ENCODE peak calls at places on chromosomes 6 and 20, in eight cellular contexts. D is thoracic aorta; A is CD4-positive, alpha-beta T cell; U is epithelial cell of esophagus; I is fibroblast of villous mesenchyme; W is cardiac muscle cell; H is left ventricle myocardium inferior; F is AG04449. Z is an unnamed sample.

GRCh38 chr6:87293526-87293925 is 28.9 kb upstream of the SMIM8 start:
- DNase-seq in W (no peak), F (no peak), U (peak), H (no peak), A (no peak), I (no peak), D (no peak), Z (no peak)

GRCh38 chr6:75484535-75484934 is 9.1 kb downstream of the FILIP1 start:
- DNase-seq in F (no peak), I (no peak), H (no peak), D (no peak), W (no peak), U (no peak), A (no peak), Z (no peak)

GRCh38 chr20:63364801-63365585 is 3.8 kb upstream of the CHRNA4 start:
- DNase-seq in F (no peak), I (no peak), U (no peak), D (no peak), H (no peak), A (no peak), W (no peak), Z (no peak)

GRCh38 chr20:37543828-37544227 is 16.2 kb upstream of the BLCAP start:
- DNase-seq in A (no peak), H (no peak), W (peak), U (peak), F (no peak), I (peak), D (no peak), Z (no peak)

GRCh38 chr20:3995067-3995748 is 20.1 kb downstream of the RNF24 start:
- DNase-seq in W (peak), F (peak), I (peak), U (peak), A (no peak), D (no peak), H (no peak), Z (no peak)

GRCh38 chr6:170047813-170048212 is 243.1 kb downstream of the DLL1 start:
- DNase-seq in A (no peak), F (no peak), U (no peak), W (no peak), I (no peak), D (no peak), H (no peak), Z (peak)

GRCh38 chr20:34311118-34312023 is 8.2 kb upstream of the AHCY start:
- DNase-seq in H (no peak), D (no peak), A (no peak), W (peak), U (no peak), I (no peak), F (no peak), Z (no peak)

GRCh38 chr6:121222656-121223055 is 111.6 kb downstream of the TBC1D32 start:
- DNase-seq in A (no peak), W (peak), D (no peak), F (peak), U (peak), H (no peak), I (peak), Z (no peak)

GRCh38 chr20:52349806-52350205 is 158.2 kb upstream of the ZFP64 start:
- DNase-seq in A (no peak), H (no peak), F (no peak), I (no peak), U (no peak), W (no peak), D (no peak), Z (no peak)

GRCh38 chr6:45743028-45743615 is 272.5 kb downstream of the CLIC5 start:
- DNase-seq in A (no peak), F (no peak), D (no peak), I (peak), U (no peak), H (no peak), W (peak), Z (no peak)

GRCh38 chr20:35883341-35883777 is 70.9 kb downstream of the SCAND1 start:
- DNase-seq in U (no peak), A (no peak), F (no peak), H (no peak), I (no peak), D (no peak), W (no peak), Z (no peak)

GRCh38 chr6:69894578-69895347 is 28.4 kb downstream of the COL19A1 start:
- DNase-seq in U (peak), D (no peak), F (peak), W (peak), H (no peak), A (no peak), I (peak), Z (no peak)

GRCh38 chr20:6714202-6714800 is 53.2 kb upstream of the BMP2 start:
- DNase-seq in A (no peak), W (no peak), U (peak), H (no peak), D (no peak), I (no peak), F (no peak), Z (no peak)

GRCh38 chr6:115004204-115004603 is 661.4 kb upstream of the HS3ST5 start:
- DNase-seq in H (no peak), W (no peak), D (no peak), A (no peak), I (no peak), U (peak), F (no peak), Z (no peak)

GRCh38 chr6:30091577-30092381 is 16.2 kb upstream of the RNF39 start:
- DNase-seq in I (peak), W (peak), U (peak), A (no peak), H (no peak), F (no peak), D (no peak), Z (no peak)

GRCh38 chr20:15297059-15297875 is 959.9 kb upstream of the FLRT3 start:
- DNase-seq in U (peak), W (no peak), D (no peak), H (no peak), A (no peak), I (no peak), F (no peak), Z (no peak)

GRCh38 chr20:57802877-57803717 is 93.3 kb upstream of the PMEPA1 start:
- DNase-seq in F (no peak), H (no peak), W (no peak), U (no peak), D (no peak), I (no peak), A (no peak), Z (no peak)

GRCh38 chr6:70956451-70957283 is at the start of gene B3GAT2:
- DNase-seq in F (no peak), H (no peak), I (peak), U (peak), W (peak), A (no peak), D (no peak), Z (no peak)

GRCh38 chr20:25278636-25279361 is 30.9 kb downstream of the PYGB start:
- DNase-seq in A (no peak), H (peak), I (no peak), D (no peak), F (no peak), U (no peak), W (no peak), Z (peak)

GRCh38 chr20:53394433-53394832 is 199.2 kb downstream of the ZNF217 start:
- DNase-seq in I (no peak), H (no peak), W (no peak), U (no peak), A (no peak), D (no peak), F (no peak), Z (no peak)

GRCh38 chr6:27778625-27779417 is 133.4 kb downstream of the OR2B2 start:
- DNase-seq in A (no peak), H (no peak), F (no peak), W (no peak), I (no peak), U (no peak), D (no peak), Z (no peak)

GRCh38 chr6:37675606-37676005 is 22.1 kb downstream of the MDGA1 start:
- DNase-seq in D (no peak), I (no peak), H (no peak), F (no peak), W (no peak), U (no peak), A (no peak), Z (no peak)

GRCh38 chr6:120938876-120939231 is 395.4 kb downstream of the TBC1D32 start:
- DNase-seq in W (no peak), H (no peak), U (no peak), D (no peak), A (no peak), I (no peak), F (no peak), Z (no peak)

GRCh38 chr6:30612687-30613248 is 4.3 kb downstream of the PPP1R10 start:
- DNase-seq in H (no peak), A (no peak), I (peak), W (peak), D (no peak), F (no peak), U (no peak), Z (no peak)

GRCh38 chr6:163554663-163555062 is 140.1 kb downstream of the QKI start:
- DNase-seq in I (peak), D (no peak), H (peak), W (peak), U (peak), F (no peak), A (peak), Z (peak)

GRCh38 chr6:167648506-167649278 is 178.0 kb upstream of the AFDN start:
- DNase-seq in D (no peak), H (no peak), A (no peak), W (no peak), I (no peak), F (no peak), U (no peak), Z (no peak)

GRCh38 chr6:113301651-113302050 is 555.5 kb upstream of the MARCKS start:
- DNase-seq in U (peak), H (no peak), I (no peak), F (no peak), A (no peak), W (no peak), D (no peak), Z (no peak)
- TF ChIP-seq CTCF in U (no peak), H (no peak), I (no peak), F (no peak), A (no peak), W (no peak), D (no peak), Z (no peak)

GRCh38 chr6:32411943-32412342 is 5.0 kb upstream of the BTNL2 start:
- DNase-seq in H (no peak), W (no peak), I (no peak), F (no peak), U (no peak), D (no peak), A (no peak), Z (no peak)

GRCh38 chr6:32413427-32414047 is 6.6 kb upstream of the BTNL2 start:
- DNase-seq in A (peak), H (peak), D (peak), I (peak), U (peak), F (peak), W (peak), Z (peak)

GRCh38 chr6:32410906-32411305 is 3.9 kb upstream of the BTNL2 start:
- DNase-seq in F (no peak), W (no peak), D (no peak), A (no peak), H (no peak), I (no peak), U (no peak), Z (no peak)

GRCh38 chr6:32416031-32416430 is 9.1 kb upstream of the BTNL2 start:
- DNase-seq in F (no peak), A (no peak), W (peak), D (no peak), I (no peak), H (no peak), U (no peak), Z (no peak)

DNA sequence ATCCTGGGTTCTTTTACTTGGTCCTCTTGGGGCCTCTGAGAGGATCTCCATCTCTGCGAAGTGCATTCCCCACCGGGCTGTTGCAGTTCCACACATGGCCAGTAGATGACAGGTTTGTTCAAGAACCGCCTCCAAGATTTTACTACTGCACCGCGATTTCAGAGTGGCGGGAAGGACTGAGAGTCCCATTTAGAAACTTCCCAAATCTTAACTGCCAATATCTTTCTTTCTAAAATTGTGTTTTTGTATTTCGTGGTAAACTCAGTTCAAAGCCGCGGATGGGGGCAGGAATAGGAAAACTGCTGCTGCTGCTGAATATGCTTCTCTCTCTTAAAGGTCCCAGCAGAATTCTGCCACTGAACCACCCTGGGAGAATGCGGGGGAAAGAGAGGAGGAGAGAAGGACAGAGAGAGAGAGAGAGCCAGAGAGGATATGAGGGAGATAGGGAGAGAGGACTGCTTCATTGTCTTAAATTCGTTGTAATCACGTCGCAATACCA is 8.6 kb upstream of the BTNL2 start:
- DNase-seq in A (peak), H (peak), U (peak), F (peak), W (peak), D (peak), I (peak), Z (peak)
- TF ChIP-seq CTCF in A (peak), H (peak), U (peak), F (peak), W (peak), D (peak), I (peak), Z (peak)

GRCh38 chr6:33490198-33490597 is 35.8 kb downstream of the ZBTB9 start:
- DNase-seq in I (no peak), W (no peak), D (no peak), U (peak), H (no peak), A (no peak), F (no peak), Z (no peak)
- TF ChIP-seq CTCF in I (no peak), W (no peak), D (no peak), U (peak), H (no peak), A (no peak), F (no peak), Z (no peak)

GRCh38 chr6:118620202-118620601 is 31.2 kb downstream of the CEP85L start:
- DNase-seq in W (no peak), F (no peak), A (no peak), I (no peak), D (no peak), H (no peak), U (no peak), Z (no peak)

GRCh38 chr6:118621799-118622470 is 29.5 kb downstream of the CEP85L start:
- DNase-seq in U (no peak), H (no peak), F (no peak), A (no peak), D (no peak), I (no peak), W (no peak), Z (no peak)

GRCh38 chr6:118617350-118617957 is 33.9 kb downstream of the CEP85L start:
- DNase-seq in D (no peak), W (no peak), U (no peak), I (no peak), A (no peak), F (no peak), H (no peak), Z (no peak)

DNA sequence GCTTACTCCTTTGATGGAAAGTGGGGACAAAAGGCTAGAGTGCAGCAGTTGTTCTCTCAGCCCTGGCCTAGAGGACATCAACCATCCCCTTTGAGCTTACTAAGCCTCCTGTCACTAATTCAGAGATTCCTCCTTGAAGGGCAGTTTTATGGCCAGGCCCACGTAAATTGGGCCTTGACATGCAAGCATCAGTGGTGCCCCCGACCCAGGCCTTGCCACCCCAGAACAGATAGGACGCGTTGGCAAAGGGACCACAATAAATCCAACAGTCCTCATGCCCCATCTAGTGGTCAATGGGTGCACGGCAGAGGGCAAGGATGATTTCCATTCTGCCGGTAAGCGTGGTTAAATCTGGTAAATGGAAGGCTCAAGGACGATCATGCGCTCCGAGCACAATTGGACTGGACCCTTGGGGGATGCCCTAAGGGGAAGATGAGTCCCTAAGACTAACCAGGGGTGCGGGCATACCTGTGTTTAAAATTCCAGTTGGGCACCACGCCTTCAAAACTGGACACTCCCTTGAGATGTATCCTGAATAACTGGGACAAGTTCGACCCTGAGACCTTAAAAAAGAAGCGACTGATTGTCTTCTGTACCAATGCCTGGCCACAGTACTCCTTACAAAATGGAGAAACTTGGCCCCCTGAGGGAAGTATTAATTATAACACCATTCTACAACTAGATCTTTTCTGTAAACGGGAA is 32.6 kb downstream of the CEP85L start:
- DNase-seq in I (peak), W (peak), U (peak), F (no peak), D (peak), H (peak), A (peak), Z (peak)
- TF ChIP-seq CTCF in I (peak), W (peak), U (peak), F (peak), D (peak), H (peak), A (peak), Z (peak)

GRCh38 chr6:43495409-43495941 is 14.7 kb downstream of the LRRC73 start:
- DNase-seq in I (no peak), F (no peak), W (no peak), U (peak), H (no peak), D (no peak), A (no peak), Z (no peak)
- TF ChIP-seq CTCF in I (peak), F (peak), W (peak), U (peak), H (peak), D (no peak), A (peak), Z (no peak)

Z was measured in omental fat pad.